ENCODE peak calls at places on chromosomes 6 and 20, in nine cellular contexts. H is HT1080, Y is HepG2, N is HFFc6, F is EH, I is ureter, A is cardiac fibroblast, V is neural crest cell, C is fibroblast of the conjunctiva. B is an unnamed sample.

GRCh38 chr6:82264824-82265223 is 17.3 kb upstream of the IBTK start:
- DNase-seq in H (no peak), Y (no peak), N (no peak), F (no peak), I (no peak), A (no peak), V (no peak), C (no peak), B (no peak)

GRCh38 chr6:125201961-125202729 is 48.6 kb downstream of the TPD52L1 start:
- DNase-seq in H (peak), Y (no peak), N (peak), F (peak), I (peak), A (peak), V (no peak), C (peak), B (no peak)

GRCh38 chr6:158642097-158642601 is 2.4 kb downstream of the DYNLT1 start:
- DNase-seq in H (peak), Y (no peak), N (peak), F (peak), I (peak), A (peak), V (no peak), C (peak), B (peak)

GRCh38 chr20:49484180-49485140 is 2.0 kb upstream of the KCNB1 start:
- DNase-seq in H (peak), Y (peak), N (peak), F (peak), I (peak), A (peak), V (peak), C (peak), B (no peak)

GRCh38 chr6:150004101-150004782 is 21.1 kb downstream of the RAET1L start:
- DNase-seq in H (no peak), Y (no peak), N (no peak), F (no peak), I (no peak), A (no peak), V (no peak), C (no peak), B (peak)

GRCh38 chr20:41086402-41087324 is 50.7 kb upstream of the PLCG1 start:
- DNase-seq in H (no peak), Y (no peak), N (no peak), F (peak), I (no peak), A (no peak), V (no peak), C (no peak), B (no peak)

GRCh38 chr20:17565164-17565845 is 4.6 kb upstream of the DSTN start:
- DNase-seq in H (no peak), Y (no peak), N (peak), F (peak), I (no peak), A (peak), V (no peak), C (no peak), B (no peak)

GRCh38 chr20:54155736-54156317 is 18.0 kb downstream of the CYP24A1 start:
- DNase-seq in H (no peak), Y (no peak), N (no peak), F (no peak), I (no peak), A (no peak), V (no peak), C (no peak), B (no peak)

GRCh38 chr20:4512891-4513550 is 208.7 kb upstream of the PRND start:
- DNase-seq in H (peak), Y (peak), N (peak), F (peak), I (no peak), A (peak), V (no peak), C (peak), B (no peak)

GRCh38 chr6:28537509-28538140 is 11.9 kb downstream of the GPX5 start:
- DNase-seq in H (peak), Y (no peak), N (no peak), F (no peak), I (no peak), A (no peak), V (no peak), C (peak), B (no peak)

GRCh38 chr6:111590209-111590955 is 15.3 kb downstream of the TRAF3IP2 start:
- DNase-seq in H (no peak), Y (no peak), N (no peak), F (peak), I (no peak), A (peak), V (no peak), C (no peak), B (no peak)

GRCh38 chr6:95087394-95088097 is 489.8 kb upstream of the MANEA start:
- DNase-seq in H (peak), Y (peak), N (peak), F (peak), I (no peak), A (peak), V (no peak), C (peak), B (no peak)

GRCh38 chr6:39785281-39785680 is 6.9 kb upstream of the DAAM2 start:
- DNase-seq in H (no peak), Y (no peak), N (no peak), F (peak), I (no peak), A (no peak), V (no peak), C (no peak), B (no peak)

GRCh38 chr6:154555075-154555677 is 44.7 kb upstream of the CNKSR3 start:
- DNase-seq in H (peak), Y (no peak), N (peak), F (peak), I (no peak), A (peak), V (no peak), C (no peak), B (no peak)

GRCh38 chr6:157181649-157182048 is 141.7 kb downstream of the TMEM242 start:
- DNase-seq in H (no peak), Y (peak), N (no peak), F (no peak), I (no peak), A (no peak), V (no peak), C (no peak), B (no peak)

GRCh38 chr20:16801919-16802651 is 53.9 kb downstream of the OTOR start:
- DNase-seq in H (peak), Y (peak), N (peak), F (peak), I (no peak), A (peak), V (peak), C (peak), B (no peak)

GRCh38 chr6:99426454-99426762 is 1.3 kb upstream of the PNISR start:
- DNase-seq in H (no peak), Y (no peak), N (no peak), F (no peak), I (no peak), A (peak), V (no peak), C (no peak), B (no peak)

GRCh38 chr6:40610229-40610628 is 23.1 kb upstream of the LRFN2 start:
- DNase-seq in H (no peak), Y (no peak), N (peak), F (no peak), I (no peak), A (no peak), V (no peak), C (no peak), B (no peak)

GRCh38 chr6:69976591-69977090 is 110.3 kb downstream of the COL19A1 start:
- DNase-seq in H (peak), Y (no peak), N (no peak), F (no peak), I (no peak), A (no peak), V (no peak), C (no peak), B (no peak)

GRCh38 chr20:50054626-50055511 is 58.1 kb downstream of the UBE2V1 start:
- DNase-seq in H (no peak), Y (peak), N (no peak), F (peak), I (no peak), A (peak), V (peak), C (peak), B (no peak)

GRCh38 chr6:151690768-151691562 is 116.5 kb upstream of the ESR1 start:
- DNase-seq in H (peak), Y (no peak), N (peak), F (peak), I (no peak), A (peak), V (no peak), C (no peak), B (no peak)